ENCODE peak calls at places on chromosome 19, in ten cellular contexts. C is EL; I is GM12878; U is stimulated activated CD8-positive, alpha-beta memory T cell treated with anti-CD3 and anti-CD28 coated beads, Interleukin-4, amount 100 ng/mL, for 1 hour; N is NCI-H748 treated with DMSO at 0.1 percent for 48 hours; Q is NCI-H2029 treated with DMSO at 0.1 percent for 48 hours; E is NCI-H345; G is fibroblast of the aortic adventitia; J is GM23338; O is psoas muscle. V is an unnamed sample.

GRCh38 chr19:3855321-3855720 is 13.5 kb downstream of the ZFR2 start:
- DNase-seq in E (no peak), C (no peak), G (no peak), U (no peak), J (no peak), O (no peak), N (no peak), I (no peak), Q (no peak), V (no peak)

GRCh38 chr19:43763473-43763939 is 8.7 kb upstream of the SMG9 start:
- DNase-seq in N (no peak), J (no peak), G (peak), I (no peak), U (no peak), C (peak), Q (no peak), O (no peak), E (no peak), V (no peak)

GRCh38 chr19:13135068-13136062 is 14.8 kb downstream of the STX10 start:
- DNase-seq in I (no peak), N (no peak), G (no peak), Q (no peak), C (no peak), E (no peak), O (no peak), J (no peak), U (no peak), V (no peak)

GRCh38 chr19:10800488-10800887 is 35.5 kb downstream of the TMED1 start:
- DNase-seq in Q (no peak), I (no peak), C (no peak), G (no peak), N (no peak), E (no peak), U (no peak), J (no peak), O (no peak), V (no peak)

GRCh38 chr19:35261356-35262100 is 7.2 kb upstream of the USF2 start:
- DNase-seq in E (no peak), N (no peak), G (no peak), Q (no peak), U (no peak), O (peak), C (no peak), J (no peak), I (no peak), V (no peak)

GRCh38 chr19:38640368-38640767 is 7.1 kb upstream of the ACTN4 start:
- DNase-seq in Q (no peak), U (no peak), J (no peak), C (no peak), O (no peak), G (no peak), I (no peak), N (no peak), E (no peak), V (no peak)

GRCh38 chr19:13150919-13151604 is 851 bp downstream of the IER2 start:
- DNase-seq in G (no peak), I (no peak), O (no peak), Q (no peak), C (peak), U (no peak), J (no peak), N (no peak), E (no peak), V (no peak)

GRCh38 chr19:46631481-46631880 is 4.5 kb downstream of the GNG8 start:
- DNase-seq in E (no peak), J (peak), O (peak), Q (no peak), I (no peak), N (no peak), C (peak), U (no peak), G (peak), V (no peak)

GRCh38 chr19:10294368-10294697 is 4.6 kb downstream of the ICAM5 start:
- DNase-seq in J (peak), E (no peak), O (no peak), I (no peak), Q (no peak), U (no peak), N (no peak), G (no peak), C (no peak), V (no peak)

GRCh38 chr19:17579523-17580244 is 24.2 kb downstream of the COLGALT1 start:
- DNase-seq in Q (no peak), C (peak), O (peak), J (peak), I (no peak), U (no peak), N (no peak), E (no peak), G (peak), V (peak)

GRCh38 chr19:36916991-36917390 is 859 bp downstream of the ZNF568 start:
- DNase-seq in J (peak), C (peak), G (peak), N (no peak), O (no peak), Q (no peak), U (no peak), I (no peak), E (no peak), V (no peak)

GRCh38 chr19:56504581-56504980 is 3.1 kb upstream of the ZNF471 start:
- DNase-seq in U (no peak), I (no peak), Q (no peak), G (peak), E (no peak), N (no peak), O (no peak), J (no peak), C (peak), V (no peak)

GRCh38 chr19:7293795-7294570 is at the start of gene INSR:
- DNase-seq in Q (peak), C (peak), N (no peak), O (peak), E (peak), G (peak), I (peak), J (peak), U (no peak), V (peak)

GRCh38 chr19:873084-874019 is 13.9 kb downstream of the CFD start:
- DNase-seq in Q (no peak), J (peak), I (peak), N (no peak), G (no peak), C (peak), U (no peak), O (peak), E (no peak), V (no peak)

GRCh38 chr19:39916851-39917396 is 17.5 kb downstream of the FCGBP start:
- DNase-seq in I (no peak), G (no peak), N (no peak), J (no peak), U (no peak), C (no peak), E (no peak), O (no peak), Q (no peak), V (no peak)

GRCh38 chr19:48568345-48568886 is 16.4 kb downstream of the SULT2B1 start:
- DNase-seq in Q (peak), I (no peak), N (no peak), E (no peak), C (peak), J (peak), G (peak), O (peak), U (no peak), V (no peak)

GRCh38 chr19:30711296-30711695 is 339.1 kb downstream of the ZNF536 start:
- DNase-seq in C (no peak), N (peak), G (no peak), O (no peak), U (no peak), E (no peak), J (peak), I (no peak), Q (no peak), V (peak)

GRCh38 chr19:31312629-31313244 is 36.5 kb downstream of the TSHZ3 start:
- DNase-seq in G (peak), J (no peak), U (no peak), E (no peak), Q (no peak), N (no peak), O (no peak), C (no peak), I (no peak), V (no peak)

GRCh38 chr19:10612515-10613119 is 12.7 kb upstream of the SLC44A2 start:
- DNase-seq in N (no peak), U (no peak), G (peak), E (no peak), I (no peak), O (peak), C (no peak), Q (no peak), J (no peak), V (no peak)

GRCh38 chr19:17304386-17305047 is 1.2 kb upstream of the MRPL34 start:
- DNase-seq in G (no peak), I (no peak), E (no peak), C (no peak), U (no peak), O (no peak), J (no peak), N (no peak), Q (peak), V (no peak)

GRCh38 chr19:10797541-10798256 is 38.3 kb downstream of the TMED1 start:
- DNase-seq in G (no peak), J (no peak), Q (no peak), U (peak), C (no peak), E (no peak), N (no peak), I (peak), O (no peak), V (no peak)

GRCh38 chr19:42695811-42696503 is 44.3 kb downstream of the PSG3 start:
- DNase-seq in J (no peak), N (no peak), O (no peak), E (no peak), U (no peak), C (no peak), G (no peak), I (no peak), Q (no peak), V (no peak)

GRCh38 chr19:48330012-48330681 is 4.8 kb downstream of the EMP3 start:
- DNase-seq in Q (peak), E (peak), O (peak), J (peak), I (peak), U (no peak), N (peak), G (no peak), C (no peak), V (peak)

GRCh38 chr19:53424968-53425597 is 6.7 kb upstream of the ZNF761 start:
- DNase-seq in Q (peak), N (peak), C (peak), O (peak), E (peak), U (peak), G (peak), J (peak), I (peak), V (peak)

GRCh38 chr19:36665832-36666231 is 805 bp downstream of the ZNF461 start:
- DNase-seq in Q (no peak), N (no peak), I (no peak), C (no peak), G (no peak), E (no peak), O (no peak), J (no peak), U (no peak), V (no peak)

GRCh38 chr19:13163609-13164364 is 13.6 kb downstream of the IER2 start:
- DNase-seq in J (peak), Q (no peak), O (peak), N (no peak), I (no peak), U (no peak), E (no peak), C (peak), G (peak), V (peak)

GRCh38 chr19:12000152-12000981 is 35.1 kb downstream of the ZNF433 start:
- DNase-seq in U (no peak), C (peak), I (peak), J (no peak), E (no peak), O (no peak), N (no peak), Q (no peak), G (no peak), V (no peak)

GRCh38 chr19:15417699-15418098 is 1.1 kb downstream of the AKAP8L start:
- DNase-seq in N (no peak), G (peak), U (no peak), C (peak), I (no peak), O (peak), J (no peak), Q (no peak), E (peak), V (no peak)

GRCh38 chr19:5011476-5012238 is 42.7 kb downstream of the KDM4B start:
- DNase-seq in C (no peak), J (no peak), E (no peak), G (no peak), U (no peak), O (no peak), Q (no peak), N (no peak), I (no peak), V (no peak)

GRCh38 chr19:45179063-45179847 is 671 bp downstream of the BLOC1S3 start:
- DNase-seq in U (no peak), E (no peak), C (peak), I (no peak), Q (no peak), O (peak), N (no peak), G (peak), J (no peak), V (no peak)

GRCh38 chr19:9370747-9371619 is 8.2 kb downstream of the ZNF177 start:
- DNase-seq in J (no peak), I (no peak), Q (no peak), O (no peak), C (no peak), N (no peak), U (no peak), E (no peak), G (no peak), V (no peak)

GRCh38 chr19:6717441-6717971 is 2.9 kb downstream of the C3 start:
- DNase-seq in U (no peak), N (no peak), Q (no peak), C (no peak), I (no peak), J (peak), O (no peak), G (no peak), E (no peak), V (no peak)

GRCh38 chr19:21439372-21439771 is 42.4 kb downstream of the ZNF493 start:
- DNase-seq in C (no peak), N (no peak), I (no peak), O (no peak), E (no peak), Q (no peak), G (no peak), J (no peak), U (no peak), V (no peak)

GRCh38 chr19:31583148-31583547 is 233.9 kb upstream of the TSHZ3 start:
- DNase-seq in O (no peak), C (no peak), E (no peak), J (no peak), N (no peak), G (no peak), U (no peak), I (no peak), Q (no peak), V (no peak)

GRCh38 chr19:33872445-33873320 is 76.0 kb downstream of the KCTD15 start:
- DNase-seq in N (no peak), U (no peak), G (no peak), I (no peak), E (no peak), O (no peak), C (peak), Q (no peak), J (no peak), V (no peak)

V was measured in NCI-H526 treated with DMSO at 0.1 percent for 48 hours.